ENCODE peak calls at places on chromosomes 4 and X, in five cellular contexts. T is hepatic stellate cell, H is NCI-H524, O is left ventricle myocardium inferior, I is GM12892. G is an unnamed sample.

GRCh38 chr4:141077611-141078225 is 55.6 kb downstream of the RNF150 start:
- DNase-seq in H (no peak), I (no peak), T (no peak), O (peak), G (no peak)

GRCh38 chrX:116317409-116317808 is 119.0 kb upstream of the SLC6A14 start:
- DNase-seq in O (peak), I (no peak), T (no peak), H (peak), G (peak)

GRCh38 chrX:17535229-17535628 is 160.2 kb downstream of the NHS start:
- DNase-seq in O (no peak), H (no peak), I (peak), T (peak), G (peak)

GRCh38 chrX:21975827-21976226 is 35.3 kb downstream of the SMS start:
- DNase-seq in I (no peak), T (peak), O (no peak), H (no peak), G (peak)

GRCh38 chr4:8410641-8411271 is 29.8 kb downstream of the ACOX3 start:
- DNase-seq in T (peak), I (no peak), O (peak), H (peak), G (peak)

GRCh38 chr4:120921456-120922389 is 803 bp downstream of the PRDM5 start:
- DNase-seq in O (peak), H (no peak), T (peak), I (no peak), G (peak)

GRCh38 chr4:72136429-72136828 is 104.6 kb downstream of the NPFFR2 start:
- DNase-seq in H (peak), I (no peak), O (no peak), T (no peak), G (peak)

GRCh38 chrX:80812176-80812575 is 2.5 kb upstream of the BRWD3 start:
- DNase-seq in O (peak), I (no peak), T (peak), H (no peak), G (peak)

GRCh38 chr4:148961526-148961925 is 519.3 kb upstream of the NR3C2 start:
- DNase-seq in T (no peak), O (no peak), H (no peak), I (no peak), G (no peak)

GRCh38 chr4:68892861-68893260 is 58.7 kb downstream of the UGT2A3 start:
- DNase-seq in O (no peak), I (no peak), H (no peak), T (no peak), G (no peak)

GRCh38 chr4:10732235-10732975 is 47.8 kb upstream of the CLNK start:
- DNase-seq in O (no peak), T (no peak), H (no peak), I (no peak), G (no peak)

GRCh38 chr4:82623284-82623683 is 61.5 kb upstream of the TMEM150C start:
- DNase-seq in T (no peak), H (no peak), I (no peak), O (no peak), G (no peak)

GRCh38 chrX:149512225-149512885 is 7.2 kb upstream of the IDS start:
- DNase-seq in H (peak), I (no peak), T (peak), O (peak), G (peak)

GRCh38 chrX:101386542-101386885 is 523 bp upstream of the BTK start:
- DNase-seq in I (no peak), T (no peak), H (no peak), O (no peak), G (no peak)

GRCh38 chrX:110286126-110286525 is 31.8 kb downstream of the AMMECR1 start:
- DNase-seq in I (no peak), T (peak), O (no peak), H (no peak), G (no peak)

GRCh38 chr4:173857828-173858227 is 327.8 kb upstream of the HAND2 start:
- DNase-seq in I (no peak), T (no peak), O (no peak), H (no peak), G (no peak)

GRCh38 chrX:642436-643210 is 12.0 kb downstream of the SHOX start:
- DNase-seq in I (no peak), O (no peak), T (no peak), H (no peak), G (no peak)

GRCh38 chrX:2500681-2501151 is at the start of the genes DHRSX and ZBED1:
- DNase-seq in O (peak), I (peak), T (peak), H (no peak), G (no peak)

GRCh38 chr4:24210332-24210902 is 320.6 kb upstream of the PPARGC1A start:
- DNase-seq in O (no peak), I (no peak), T (peak), H (no peak), G (no peak)

GRCh38 chrX:52271212-52271611 is 86.5 kb downstream of the MAGED4 start:
- DNase-seq in H (no peak), T (no peak), O (no peak), I (no peak), G (peak)

GRCh38 chr4:5759236-5760075 is 48.5 kb downstream of the EVC start:
- DNase-seq in O (no peak), I (no peak), H (no peak), T (no peak), G (no peak)

GRCh38 chrX:129606918-129607317 is 47.8 kb downstream of the APLN start:
- DNase-seq in T (peak), I (peak), H (no peak), O (no peak), G (peak)

GRCh38 chr4:24856586-24856985 is 56.3 kb downstream of the CCDC149 start:
- DNase-seq in I (peak), T (peak), O (no peak), H (peak), G (peak)

GRCh38 chrX:101136235-101136634 is 38.2 kb downstream of the CENPI start:
- DNase-seq in T (no peak), O (no peak), I (no peak), H (no peak), G (no peak)

GRCh38 chr4:152045781-152046571 is 285.2 kb upstream of the GATB start:
- DNase-seq in T (no peak), H (peak), I (peak), O (no peak), G (peak)

GRCh38 chrX:68114573-68115199 is 318.6 kb downstream of the OPHN1 start:
- DNase-seq in O (no peak), I (no peak), T (no peak), H (no peak), G (no peak)

GRCh38 chrX:13266641-13267420 is 53.0 kb downstream of the ATXN3L start:
- DNase-seq in I (no peak), H (peak), O (no peak), T (no peak), G (peak)

G was measured in NCI-H82.